ENCODE peak calls at places on chromosomes 16 and 17, in seven cellular contexts. G is esophagus muscularis mucosa, B is sigmoid colon, Y is ovary, W is stomach, S is K562, E is A549. K is an unnamed sample.

GRCh38 chr16:17555176-17555575 is 84.4 kb upstream of the XYLT1 start:
- DNase-seq in G (no peak), B (no peak), Y (no peak), W (no peak), S (no peak), E (no peak), K (no peak)

GRCh38 chr16:81885976-81886586 is 107.0 kb downstream of the PLCG2 start:
- DNase-seq in G (no peak), B (no peak), Y (no peak), W (no peak), S (peak), E (peak), K (no peak)

GRCh38 chr17:79874329-79874981 is 35.2 kb upstream of the CBX4 start:
- DNase-seq in G (no peak), B (no peak), Y (no peak), W (no peak), S (peak), E (peak), K (no peak)

GRCh38 chr16:23979426-23979825 is 143.6 kb downstream of the PRKCB start:
- DNase-seq in G (no peak), B (no peak), Y (no peak), W (no peak), S (no peak), E (no peak), K (no peak)

GRCh38 chr16:77943770-77944169 is 78.6 kb upstream of the CLEC3A start:
- DNase-seq in G (no peak), B (no peak), Y (no peak), W (no peak), S (no peak), E (no peak), K (no peak)

GRCh38 chr16:84179612-84180320 is 7.1 kb downstream of the TAF1C start:
- DNase-seq in G (no peak), B (no peak), Y (no peak), W (no peak), S (no peak), E (no peak), K (no peak)

GRCh38 chr16:4637501-4638166 is 13.0 kb downstream of the MGRN1 start:
- DNase-seq in G (no peak), B (no peak), Y (no peak), W (no peak), S (no peak), E (no peak), K (no peak)

GRCh38 chr17:63859257-63859656 is 14.2 kb downstream of the CSH2 start:
- DNase-seq in G (no peak), B (no peak), Y (no peak), W (no peak), S (no peak), E (no peak), K (no peak)

GRCh38 chr16:14071576-14072271 is 605 bp downstream of the MRTFB start:
- DNase-seq in G (no peak), B (no peak), Y (no peak), W (no peak), S (no peak), E (no peak), K (no peak)

GRCh38 chr16:57128787-57129389 is 36.5 kb downstream of the CPNE2 start:
- DNase-seq in G (no peak), B (no peak), Y (no peak), W (no peak), S (no peak), E (no peak), K (no peak)

GRCh38 chr17:29682987-29683386 is 60.3 kb upstream of the CORO6 start:
- DNase-seq in G (no peak), B (no peak), Y (no peak), W (no peak), S (no peak), E (no peak), K (no peak)

GRCh38 chr16:73176577-73177013 is 128.7 kb upstream of the ZFHX3 start:
- DNase-seq in G (no peak), B (no peak), Y (no peak), W (no peak), S (no peak), E (peak), K (no peak)

GRCh38 chr17:15263680-15264079 is 1.4 kb downstream of the PMP22 start:
- DNase-seq in G (no peak), B (no peak), Y (no peak), W (no peak), S (no peak), E (no peak), K (no peak)

GRCh38 chr17:15263206-15263579 is 1.9 kb downstream of the PMP22 start:
- DNase-seq in G (peak), B (peak), Y (peak), W (peak), S (no peak), E (peak), K (peak)

GRCh38 chr17:15265131-15265530 is at the start of gene PMP22:
- DNase-seq in G (no peak), B (peak), Y (no peak), W (no peak), S (no peak), E (no peak), K (peak)

GRCh38 chr17:15266325-15266950 is 1.3 kb upstream of the PMP22 start:
- DNase-seq in G (no peak), B (no peak), Y (no peak), W (no peak), S (no peak), E (no peak), K (no peak)

DNA sequence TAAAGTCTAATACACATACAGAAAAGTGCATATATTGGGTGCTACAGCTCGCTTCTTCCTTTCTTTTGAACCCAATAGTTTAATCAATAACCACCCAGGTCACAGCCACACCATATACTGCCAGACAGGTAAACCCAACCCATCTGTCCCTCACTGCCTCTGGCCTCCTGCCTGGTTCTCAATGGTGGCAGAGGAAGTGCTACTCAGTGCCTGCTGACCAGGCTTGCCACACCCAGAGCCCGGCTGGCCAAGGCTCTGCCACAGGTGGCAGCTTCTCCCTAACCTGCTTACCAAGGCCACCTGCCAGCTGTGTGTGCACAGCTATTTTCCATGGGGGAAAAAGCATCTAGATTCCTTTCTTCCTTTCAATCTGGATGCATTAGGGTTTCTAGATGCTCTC is 584 bp downstream of the PMP22 start:
- DNase-seq in G (no peak), B (no peak), Y (no peak), W (peak), S (no peak), E (peak), K (no peak)
- TF ChIP-seq POLR2A in G (no peak), B (no peak), Y (no peak), W (no peak), S (no peak), E (no peak), K (no peak)

DNA sequence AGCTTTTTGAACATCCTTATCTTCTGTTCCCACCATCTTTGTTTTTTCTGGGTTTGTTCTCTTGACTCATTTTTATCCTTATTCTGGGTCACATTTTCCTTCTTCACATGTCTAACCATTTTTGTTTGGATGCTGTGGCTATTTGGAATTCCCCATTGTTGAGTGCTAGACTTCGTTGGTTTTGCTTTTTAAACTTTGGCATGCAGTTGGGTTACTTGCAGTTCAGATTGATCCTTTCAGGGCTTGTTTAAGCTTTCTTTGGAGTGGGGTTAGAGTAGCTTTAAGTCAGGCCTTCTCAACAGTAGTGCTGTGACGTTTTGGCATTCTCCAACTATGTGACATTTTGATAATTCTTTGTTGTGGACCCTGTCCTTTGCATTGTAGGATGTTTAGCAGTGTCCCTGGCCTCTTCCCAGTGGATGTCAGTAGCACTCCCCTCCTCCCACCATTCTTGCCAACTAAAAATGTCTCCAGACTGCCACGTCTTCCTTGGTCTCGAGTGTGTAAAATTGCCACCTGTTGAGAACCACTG is 21.1 kb downstream of the PRMT7 start:
- DNase-seq in G (no peak), B (no peak), Y (no peak), W (no peak), S (no peak), E (no peak), K (no peak)
- H3K4me3 ChIP-seq in G (no peak), B (no peak), Y (no peak), W (no peak), S (no peak), E (no peak), K (no peak)

DNA sequence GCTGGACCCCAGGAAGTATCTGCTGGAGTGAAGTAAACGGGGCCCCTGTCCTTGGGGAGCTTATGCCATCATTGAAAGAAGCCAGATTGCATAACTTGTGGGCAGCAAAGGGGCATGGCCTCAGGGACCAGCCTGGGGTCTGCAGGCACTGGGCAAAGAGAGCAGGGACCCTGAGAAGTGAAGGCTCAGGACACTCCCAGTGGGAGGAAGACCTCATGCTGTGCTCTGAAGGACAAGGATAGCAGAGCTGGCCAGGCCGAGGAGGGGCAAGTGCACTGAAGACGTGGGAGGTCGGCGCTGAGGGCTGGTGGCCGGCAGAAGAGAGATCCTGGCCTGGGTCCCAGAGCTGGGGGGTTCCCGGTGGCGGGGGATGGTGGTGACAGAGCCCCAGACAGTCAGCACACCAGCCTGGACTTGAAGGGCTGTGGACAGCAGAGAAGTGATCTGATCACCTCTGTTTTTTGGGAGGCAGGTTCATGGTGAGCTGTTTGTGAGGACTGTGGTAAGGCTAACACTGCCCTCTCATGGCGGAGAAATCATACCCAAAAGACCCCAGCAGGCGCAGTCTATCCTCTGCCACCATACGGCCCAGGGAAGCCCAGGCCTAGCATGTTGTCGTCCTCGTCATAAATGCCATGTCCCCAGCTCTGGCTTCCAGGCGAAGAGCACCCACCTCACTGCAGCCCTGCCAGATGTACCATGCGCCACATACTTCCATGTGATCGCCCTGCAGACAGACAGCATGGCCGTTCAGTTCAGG is 7.1 kb upstream of the CNP start:
- DNase-seq in G (no peak), B (no peak), Y (peak), W (no peak), S (peak), E (peak), K (no peak)
- TF ChIP-seq EP300 in G (no peak), B (no peak), Y (no peak), W (no peak), S (no peak), E (no peak), K (no peak)

GRCh38 chr17:82213251-82214011 is 789 bp upstream of the CCDC57 start:
- DNase-seq in G (no peak), B (peak), Y (peak), W (no peak), S (peak), E (peak), K (no peak)
- TF ChIP-seq POLR2A in G (no peak), B (no peak), Y (no peak), W (no peak), S (peak), E (no peak), K (no peak)

GRCh38 chr16:1767116-1767994 is 4.0 kb downstream of the NME3 start:
- DNase-seq in G (no peak), B (no peak), Y (no peak), W (no peak), S (no peak), E (no peak), K (no peak)
- H3K4me3 ChIP-seq in G (no peak), B (no peak), Y (no peak), W (no peak), S (no peak), E (no peak), K (no peak)

DNA sequence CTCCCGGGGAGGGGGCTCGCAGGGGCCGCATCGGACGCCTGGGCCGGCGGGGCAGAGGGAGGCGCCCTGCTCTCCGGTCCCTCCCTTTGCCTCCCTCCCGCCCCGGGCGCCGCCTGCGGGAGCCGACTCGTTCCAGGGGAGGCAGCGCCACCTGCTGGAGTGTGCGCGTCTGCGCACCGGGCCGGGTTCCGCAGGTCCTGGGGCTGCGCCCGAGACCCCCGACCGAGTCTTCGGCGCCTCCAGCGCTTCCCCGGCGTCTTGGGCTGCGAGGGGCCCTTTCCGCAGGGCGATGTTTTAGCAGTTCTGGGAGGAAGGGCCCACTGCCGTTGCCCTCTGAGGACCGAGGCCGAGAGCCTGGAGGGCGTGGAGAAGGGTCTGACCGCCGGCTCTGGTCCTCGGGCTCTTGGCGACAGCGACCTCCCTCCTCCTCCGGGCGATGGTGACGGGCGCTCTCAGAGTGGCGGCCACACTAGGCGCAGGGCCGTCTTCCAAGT is 106.3 kb downstream of the SEC14L1 start:
- DNase-seq in G (peak), B (peak), Y (peak), W (peak), S (peak), E (peak), K (peak)
- TF ChIP-seq EP300 in G (no peak), B (no peak), Y (no peak), W (no peak), S (no peak), E (no peak), K (no peak)

GRCh38 chr17:4531988-4532736 is 23.0 kb downstream of the MYBBP1A start:
- DNase-seq in G (no peak), B (no peak), Y (no peak), W (no peak), S (no peak), E (no peak), K (no peak)

GRCh38 chr17:4533522-4534502 is 21.4 kb downstream of the MYBBP1A start:
- DNase-seq in G (no peak), B (no peak), Y (peak), W (peak), S (no peak), E (peak), K (no peak)

GRCh38 chr17:4534515-4534914 is 20.7 kb downstream of the MYBBP1A start:
- DNase-seq in G (no peak), B (no peak), Y (peak), W (no peak), S (no peak), E (no peak), K (no peak)

GRCh38 chr17:4530799-4531730 is 24.1 kb downstream of the MYBBP1A start:
- DNase-seq in G (no peak), B (no peak), Y (no peak), W (no peak), S (no peak), E (no peak), K (no peak)

DNA sequence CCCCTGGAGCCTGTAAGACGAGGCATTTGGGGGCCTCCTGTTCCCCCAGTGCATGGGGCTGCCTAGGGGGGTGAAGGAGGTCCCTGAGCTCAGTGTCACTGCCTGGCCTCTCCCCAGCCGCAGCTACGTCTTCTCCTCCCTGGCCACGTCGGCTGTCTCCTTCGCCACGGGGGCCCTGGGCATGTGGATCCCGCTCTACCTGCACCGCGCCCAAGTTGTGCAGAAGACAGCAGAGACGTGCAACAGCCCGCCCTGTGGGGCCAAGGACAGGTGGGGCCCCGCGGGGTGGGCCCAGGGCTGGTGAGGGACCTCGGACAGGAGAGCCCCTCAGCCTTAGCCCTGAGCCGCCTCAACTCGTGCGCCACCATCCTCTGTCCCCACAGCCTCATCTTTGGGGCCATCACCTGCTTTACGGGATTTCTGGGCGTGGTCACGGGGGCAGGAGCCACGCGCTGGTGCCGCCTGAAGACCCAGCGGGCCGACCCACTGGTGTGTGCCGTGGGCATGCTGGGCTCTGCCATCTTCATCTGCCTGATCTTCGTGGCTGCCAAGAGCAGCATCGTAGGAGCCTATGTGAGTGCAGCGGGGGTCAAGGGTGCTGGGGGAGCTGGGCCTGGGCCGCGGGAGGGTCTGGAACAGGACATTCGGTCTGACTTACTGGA is 22.2 kb downstream of the MYBBP1A start:
- DNase-seq in G (no peak), B (no peak), Y (no peak), W (no peak), S (no peak), E (no peak), K (no peak)
- TF ChIP-seq POLR2A in G (no peak), B (no peak), Y (no peak), W (no peak), S (no peak), E (no peak), K (no peak)

K was measured in tibial nerve.